ENCODE peak calls at places on chromosomes 5 and 9, in five cellular contexts. L is K562, B is SK-N-SH, X is IMR-90, W is GM12878. C is an unnamed sample.

GRCh38 chr5:159548517-159548916 is 218.2 kb upstream of the IL12B start:
- DNase-seq in W (no peak), L (no peak), B (no peak), X (no peak), C (no peak)

GRCh38 chr9:125276771-125277170 is 15.1 kb downstream of the GAPVD1 start:
- DNase-seq in L (no peak), X (no peak), W (no peak), B (no peak), C (no peak)

GRCh38 chr9:73149371-73150067 is 2.1 kb upstream of the ANXA1 start:
- DNase-seq in L (peak), W (peak), B (no peak), X (peak), C (peak)

GRCh38 chr9:23215688-23216087 is 610.4 kb downstream of the ELAVL2 start:
- DNase-seq in X (no peak), L (no peak), B (no peak), W (no peak), C (no peak)

GRCh38 chr9:18115131-18115530 is 358.8 kb upstream of the ADAMTSL1 start:
- DNase-seq in X (no peak), L (no peak), B (no peak), W (no peak), C (no peak)

GRCh38 chr5:77129386-77129785 is 42.3 kb upstream of the ZBED3 start:
- DNase-seq in B (peak), W (no peak), L (no peak), X (peak), C (peak)

GRCh38 chr5:141603912-141604311 is 14.9 kb downstream of the DIAPH1 start:
- DNase-seq in X (no peak), B (no peak), W (no peak), L (no peak), C (no peak)

GRCh38 chr5:81748556-81748955 is 2.3 kb downstream of the SSBP2 start:
- DNase-seq in X (no peak), W (no peak), B (no peak), L (no peak), C (no peak)

GRCh38 chr9:79613145-79613544 is 41.4 kb downstream of the TLE4 start:
- DNase-seq in X (no peak), W (no peak), L (no peak), B (no peak), C (no peak)

GRCh38 chr5:168424506-168425298 is 61.6 kb upstream of the RARS1 start:
- DNase-seq in L (no peak), B (no peak), W (no peak), X (peak), C (peak)

GRCh38 chr9:82129708-82130107 is 141.1 kb downstream of the SPATA31D1 start:
- DNase-seq in B (no peak), X (no peak), L (no peak), W (no peak), C (no peak)

GRCh38 chr5:61332369-61332745 is 299 bp downstream of the ZSWIM6 start:
- DNase-seq in L (peak), W (no peak), B (peak), X (no peak), C (no peak)

GRCh38 chr5:139650689-139651501 is 2.7 kb downstream of the CXXC5 start:
- DNase-seq in X (no peak), L (peak), B (peak), W (no peak), C (peak)

GRCh38 chr5:146877783-146878470 is 630 bp downstream of the PPP2R2B start:
- DNase-seq in L (no peak), B (peak), W (no peak), X (no peak), C (no peak)

GRCh38 chr5:117463836-117464235 is 889.2 kb upstream of the SEMA6A start:
- DNase-seq in X (no peak), W (no peak), L (no peak), B (no peak), C (no peak)

GRCh38 chr9:79623799-79624721 is 52.3 kb downstream of the TLE4 start:
- DNase-seq in W (peak), L (peak), B (no peak), X (no peak), C (peak)

GRCh38 chr5:157387683-157388093 is 72.3 kb upstream of the NIPAL4 start:
- DNase-seq in L (no peak), X (peak), B (no peak), W (no peak), C (peak)

GRCh38 chr5:112419596-112420110 is 576 bp upstream of the EPB41L4A start:
- DNase-seq in W (no peak), B (peak), X (no peak), L (peak), C (peak)

GRCh38 chr5:157506066-157506590 is 46.1 kb downstream of the NIPAL4 start:
- DNase-seq in W (no peak), X (no peak), L (no peak), B (no peak), C (no peak)

GRCh38 chr5:139798883-139799282 is 3.3 kb downstream of the PSD2 start:
- DNase-seq in W (no peak), B (no peak), L (no peak), X (no peak), C (no peak)

GRCh38 chr5:96433066-96433447 is at the start of gene PCSK1:
- DNase-seq in W (no peak), L (no peak), B (peak), X (no peak), C (no peak)

GRCh38 chr5:178389796-178390195 is 157.2 kb upstream of the PHYKPL start:
- DNase-seq in X (no peak), L (no peak), B (no peak), W (no peak), C (no peak)

GRCh38 chr5:83512051-83512745 is 40.7 kb downstream of the VCAN start:
- DNase-seq in W (no peak), X (peak), B (no peak), L (no peak), C (no peak)

GRCh38 chr5:36599986-36600779 is 6.2 kb upstream of the SLC1A3 start:
- DNase-seq in W (no peak), L (no peak), X (peak), B (no peak), C (no peak)

GRCh38 chr5:107486489-107486888 is 184.2 kb downstream of the EFNA5 start:
- DNase-seq in X (peak), W (peak), B (no peak), L (no peak), C (no peak)

GRCh38 chr5:65037845-65038815 is 269.4 kb downstream of the CWC27 start:
- DNase-seq in L (peak), X (no peak), B (no peak), W (no peak), C (peak)

GRCh38 chr5:135934939-135935338 is 19.8 kb downstream of the LECT2 start:
- DNase-seq in B (no peak), L (no peak), X (peak), W (no peak), C (no peak)

GRCh38 chr5:154797762-154798161 is 42.6 kb downstream of the LARP1 start:
- DNase-seq in X (no peak), L (no peak), B (no peak), W (no peak), C (no peak)

GRCh38 chr9:6114424-6114823 is 99.0 kb upstream of the RANBP6 start:
- DNase-seq in X (no peak), L (no peak), W (no peak), B (no peak), C (no peak)

GRCh38 chr5:96978812-96979449 is 43.1 kb downstream of the LNPEP start:
- DNase-seq in L (no peak), X (peak), B (no peak), W (no peak), C (no peak)

GRCh38 chr5:140631831-140632365 is 1.1 kb downstream of the CD14 start:
- DNase-seq in L (no peak), W (no peak), X (no peak), B (no peak), C (no peak)

GRCh38 chr5:123035950-123036390 is 555 bp downstream of the PPIC start:
- DNase-seq in X (peak), W (no peak), B (peak), L (peak), C (peak)

GRCh38 chr5:67066815-67067214 is 129.8 kb downstream of the CD180 start:
- DNase-seq in X (peak), B (no peak), W (no peak), L (peak), C (peak)

GRCh38 chr5:61394078-61394701 is 62.1 kb downstream of the ZSWIM6 start:
- DNase-seq in L (no peak), B (no peak), X (peak), W (no peak), C (no peak)

GRCh38 chr9:92187989-92188714 is 72.9 kb upstream of the SPTLC1 start:
- DNase-seq in B (no peak), X (no peak), W (no peak), L (no peak), C (no peak)

GRCh38 chr9:92632641-92633040 is 37.3 kb downstream of the IPPK start:
- DNase-seq in L (no peak), B (no peak), X (no peak), W (no peak), C (no peak)

GRCh38 chr5:126780165-126780827 is 3.4 kb downstream of the LMNB1 start:
- DNase-seq in X (peak), W (no peak), B (peak), L (peak), C (peak)

GRCh38 chr5:57791875-57792274 is 309.3 kb upstream of the ACTBL2 start:
- DNase-seq in W (no peak), L (no peak), B (no peak), X (no peak), C (no peak)

GRCh38 chr9:29211681-29212589 is 1638.7 kb upstream of the C9orf72 start:
- DNase-seq in W (no peak), L (no peak), B (peak), X (no peak), C (peak)

DNA sequence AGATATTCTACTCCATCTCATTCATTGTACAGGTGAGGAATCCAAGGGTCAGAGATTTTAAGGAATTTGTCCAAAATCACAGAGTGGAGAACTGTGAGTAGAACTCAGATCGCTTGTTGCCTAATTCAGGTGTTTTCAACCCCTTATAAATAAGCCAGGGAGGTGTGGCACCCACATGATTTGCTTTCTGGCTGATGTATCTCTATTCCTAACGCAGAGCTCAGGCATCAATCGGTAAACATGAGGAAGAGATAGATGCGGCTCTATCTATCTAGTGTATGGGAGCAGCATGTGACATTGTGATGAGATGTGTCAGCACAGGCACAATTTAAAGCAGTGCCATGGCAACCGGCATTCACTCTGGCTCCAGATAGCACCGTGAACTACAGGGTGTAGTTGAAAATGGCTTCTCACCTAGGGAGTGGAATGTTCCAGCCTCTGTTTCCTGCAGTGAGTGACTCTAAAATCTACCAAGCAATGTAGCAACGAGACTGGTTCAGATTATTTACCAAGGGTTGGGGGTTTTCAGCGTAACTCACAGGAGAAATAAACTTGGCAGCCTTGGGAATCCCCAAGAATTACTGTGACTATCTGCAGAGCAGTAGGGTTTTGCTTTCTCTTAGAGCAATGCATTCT is 53.4 kb upstream of the SUB1 start:
- DNase-seq in L (no peak), X (peak), W (peak), B (no peak), C (peak)
- TF ChIP-seq RCOR1 in L (no peak), X (no peak), W (no peak), B (no peak), C (no peak)

DNA sequence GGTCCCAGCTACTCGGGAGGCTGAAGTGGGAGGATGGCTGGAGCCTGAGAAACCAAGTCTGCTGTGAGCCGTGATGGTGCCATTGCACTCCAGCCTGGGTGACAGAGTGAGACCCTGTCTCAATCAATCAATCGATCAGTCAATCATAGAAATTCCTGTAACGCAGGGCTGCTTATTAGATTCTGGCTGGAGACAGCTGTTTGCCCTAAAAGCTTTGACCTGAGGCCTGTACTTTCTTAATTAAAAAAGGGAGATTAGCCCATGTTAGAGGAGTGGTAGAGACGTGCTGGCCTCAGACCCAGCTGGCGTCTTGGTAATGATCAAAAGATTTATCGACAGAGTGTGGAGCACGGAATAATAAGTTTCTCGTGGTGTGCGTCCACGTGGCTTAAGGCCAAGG is 40.5 kb upstream of the HMCN2 start:
- DNase-seq in B (no peak), L (no peak), X (no peak), W (no peak), C (no peak)
- TF ChIP-seq RCOR1 in B (no peak), L (no peak), X (no peak), W (no peak), C (no peak)

DNA sequence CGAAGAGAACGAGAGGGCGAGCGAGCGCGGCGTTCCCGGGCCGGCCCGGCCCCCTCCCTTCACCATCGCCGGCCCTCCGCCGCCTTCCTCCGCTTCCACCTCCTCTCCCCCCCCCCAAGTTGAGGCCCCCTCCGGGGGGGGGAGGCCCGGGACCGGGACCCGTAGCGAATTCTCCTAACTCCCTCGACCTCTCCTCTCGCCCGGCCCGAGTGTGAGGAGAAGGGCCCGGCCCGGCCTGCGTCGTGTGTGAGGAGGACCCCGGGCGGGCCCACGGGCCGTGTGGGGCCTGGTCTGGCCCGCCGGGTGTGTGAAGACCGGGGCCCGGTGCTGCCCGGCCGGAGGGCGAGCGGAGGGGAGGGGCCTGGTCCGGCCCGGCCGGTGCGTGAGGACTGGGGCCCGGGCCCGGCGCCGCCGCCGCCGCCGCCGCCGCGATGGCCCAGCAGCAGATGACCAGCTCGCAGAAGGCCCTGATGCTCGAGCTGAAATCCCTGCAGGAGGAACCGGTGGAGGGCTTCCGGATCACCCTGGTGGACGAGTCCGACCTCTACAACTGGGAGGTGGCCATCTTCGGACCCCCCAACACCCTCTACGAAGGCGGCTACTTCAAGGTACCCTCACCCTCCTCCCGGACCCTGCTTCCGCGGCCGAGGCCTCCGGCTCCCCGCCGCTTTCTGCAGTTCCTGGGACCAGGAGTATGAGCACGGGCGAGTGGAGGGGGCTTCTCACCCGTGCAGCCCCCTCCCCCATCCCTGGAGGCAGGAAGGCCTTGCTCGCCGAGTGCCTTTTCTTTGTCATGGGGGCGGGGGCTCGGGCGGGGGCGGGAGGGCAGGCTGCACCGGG is 587 bp downstream of the UBE2R2 start:
- DNase-seq in X (peak), B (peak), L (peak), W (no peak), C (peak)
- TF ChIP-seq RCOR1 in X (no peak), B (no peak), L (no peak), W (no peak), C (no peak)

DNA sequence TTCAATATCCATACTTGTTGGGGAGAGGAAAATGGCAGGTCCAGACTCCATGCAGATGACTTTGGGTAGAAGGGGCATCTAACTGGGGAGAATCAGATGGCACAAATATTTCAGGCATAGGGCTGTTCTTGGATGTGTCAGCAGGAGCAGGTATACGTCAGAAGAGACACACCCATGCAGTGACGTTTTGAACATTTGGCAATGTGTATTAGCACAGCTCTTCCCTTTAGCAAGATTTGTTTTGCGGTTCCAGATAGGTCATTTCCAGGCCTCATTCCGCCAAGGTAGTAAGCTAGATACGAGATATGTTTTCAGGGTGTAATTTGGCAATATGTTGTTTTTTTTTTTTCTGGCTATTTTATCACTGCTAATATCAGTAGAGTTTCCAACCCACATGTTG is 187.2 kb upstream of the CDH10 start:
- DNase-seq in X (no peak), B (no peak), L (no peak), W (no peak), C (no peak)
- TF ChIP-seq RCOR1 in X (no peak), B (no peak), L (no peak), W (no peak), C (no peak)

GRCh38 chr5:55600086-55600485 is 65.3 kb upstream of the PLPP1 start:
- DNase-seq in B (no peak), W (no peak), L (no peak), X (no peak), C (no peak)

GRCh38 chr5:55604611-55605067 is 69.9 kb upstream of the PLPP1 start:
- DNase-seq in L (no peak), B (no peak), X (peak), W (no peak), C (no peak)

GRCh38 chr5:55600536-55601208 is 65.9 kb upstream of the PLPP1 start:
- DNase-seq in X (peak), L (no peak), B (peak), W (no peak), C (peak)

GRCh38 chr5:55601209-55601618 is 66.5 kb upstream of the PLPP1 start:
- DNase-seq in B (no peak), X (peak), W (no peak), L (no peak), C (peak)

DNA sequence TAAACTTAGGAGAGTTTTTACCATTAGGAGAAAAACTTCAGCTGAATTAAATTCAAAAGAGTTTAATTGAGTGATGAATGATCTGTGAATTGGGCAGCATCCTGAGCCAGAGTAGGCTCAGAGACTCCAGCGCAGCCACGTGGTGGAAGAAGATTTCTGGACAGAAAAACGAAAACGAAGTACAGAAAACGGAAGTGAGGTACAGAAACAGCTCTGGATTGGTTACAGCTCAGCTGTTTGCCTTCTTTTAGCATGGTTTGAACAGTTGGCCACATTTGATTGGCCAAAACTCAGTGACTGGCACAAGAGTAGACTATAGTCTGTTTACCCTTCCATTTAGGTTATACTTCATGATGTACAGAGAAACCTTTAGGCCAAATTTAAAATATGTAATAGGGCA is 69.2 kb upstream of the PLPP1 start:
- DNase-seq in W (no peak), B (no peak), X (peak), L (no peak), C (no peak)
- TF ChIP-seq RCOR1 in W (no peak), B (no peak), X (no peak), L (no peak), C (no peak)

DNA sequence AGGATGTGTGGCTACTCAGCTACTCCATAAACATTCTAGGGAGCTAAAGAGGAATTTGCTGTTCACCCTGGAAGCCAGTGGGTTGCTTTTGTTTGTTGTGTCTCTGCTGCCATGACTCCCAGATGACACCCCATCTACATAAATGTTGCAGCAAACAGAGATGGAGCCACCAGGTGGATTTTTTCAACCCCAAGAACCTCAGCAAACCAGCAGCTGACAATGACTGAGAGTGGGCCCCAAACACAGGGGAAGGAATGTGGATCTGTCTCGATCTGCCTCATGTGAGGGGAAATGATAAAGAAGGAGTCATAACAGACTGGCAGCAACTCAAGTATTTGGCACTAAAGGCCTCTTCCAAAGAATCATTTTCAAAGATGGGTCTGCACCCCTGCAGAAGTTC is 132.7 kb upstream of the TNC start:
- DNase-seq in B (no peak), X (peak), W (no peak), L (no peak), C (no peak)
- TF ChIP-seq RCOR1 in B (no peak), X (peak), W (no peak), L (no peak), C (no peak)

GRCh38 chr9:114006931-114007691 is 71.0 kb downstream of the AMBP start:
- DNase-seq in B (no peak), X (no peak), L (no peak), W (no peak), C (no peak)

GRCh38 chr9:114008667-114009410 is 69.3 kb downstream of the AMBP start:
- DNase-seq in W (no peak), L (no peak), X (no peak), B (no peak), C (no peak)

GRCh38 chr9:114006155-114006550 is 71.9 kb downstream of the AMBP start:
- DNase-seq in B (no peak), X (no peak), L (no peak), W (no peak), C (no peak)

GRCh38 chr9:114005371-114006154 is 72.5 kb downstream of the AMBP start:
- DNase-seq in B (no peak), W (no peak), X (no peak), L (no peak), C (no peak)

GRCh38 chr9:114007991-114008666 is 70.0 kb downstream of the AMBP start:
- DNase-seq in L (no peak), W (no peak), B (no peak), X (no peak), C (no peak)
- TF ChIP-seq RCOR1 in L (no peak), W (no peak), B (no peak), X (no peak), C (no peak)

GRCh38 chr9:124110307-124110915 is 98.8 kb downstream of the LHX2 start:
- DNase-seq in W (no peak), L (peak), X (peak), B (no peak), C (peak)
- TF ChIP-seq RCOR1 in W (peak), L (peak), X (peak), B (peak), C (no peak)

GRCh38 chr5:58836351-58836750 is 253.5 kb downstream of the RAB3C start:
- DNase-seq in X (no peak), B (no peak), W (no peak), L (no peak), C (no peak)
- TF ChIP-seq RCOR1 in X (no peak), B (no peak), W (no peak), L (no peak), C (no peak)